ENCODE peak calls at places on chromosomes 11 and 22, in nine cellular contexts. One of them, this sample, is unnamed.

GRCh38 chr11:97641988-97642387 is 1252.2 kb downstream of the JRKL start:
- DNase-seq in transverse colon: no peak
- DNase-seq in kidney: no peak
- DNase-seq in WTC11: no peak
- DNase-seq in choroid plexus epithelial cell: no peak
- DNase-seq in HFFc6: no peak
- DNase-seq in OCI-LY7: no peak
- DNase-seq in CD8-positive, alpha-beta T cell: no peak
- DNase-seq in spleen: no peak
- DNase-seq in this sample: no peak

GRCh38 chr11:84164722-84165121 is 878.6 kb upstream of the CCDC90B start:
- DNase-seq in transverse colon: no peak
- DNase-seq in kidney: no peak
- DNase-seq in WTC11: no peak
- DNase-seq in choroid plexus epithelial cell: no peak
- DNase-seq in HFFc6: no peak
- DNase-seq in OCI-LY7: no peak
- DNase-seq in CD8-positive, alpha-beta T cell: no peak
- DNase-seq in spleen: no peak
- DNase-seq in this sample: no peak

GRCh38 chr11:116461789-116462188 is 311.0 kb downstream of the BUD13 start:
- DNase-seq in transverse colon: no peak
- DNase-seq in kidney: no peak
- DNase-seq in WTC11: no peak
- DNase-seq in choroid plexus epithelial cell: no peak
- DNase-seq in HFFc6: no peak
- DNase-seq in OCI-LY7: no peak
- DNase-seq in CD8-positive, alpha-beta T cell: no peak
- DNase-seq in spleen: no peak
- DNase-seq in this sample: no peak

GRCh38 chr22:43891360-43892182 is at the start of gene PNPLA5:
- DNase-seq in transverse colon: no peak
- DNase-seq in kidney: peak; percentile 65
- DNase-seq in WTC11: peak; percentile 75
- DNase-seq in choroid plexus epithelial cell: peak; percentile 9
- DNase-seq in HFFc6: no peak
- DNase-seq in OCI-LY7: no peak
- DNase-seq in CD8-positive, alpha-beta T cell: no peak
- DNase-seq in spleen: peak; percentile 68
- DNase-seq in this sample: no peak

GRCh38 chr11:130449996-130450419 is 1.6 kb downstream of the ADAMTS15 start:
- DNase-seq in transverse colon: peak; percentile 77
- DNase-seq in kidney: peak; percentile 94
- DNase-seq in WTC11: peak; percentile 94
- DNase-seq in choroid plexus epithelial cell: peak; percentile 93
- DNase-seq in HFFc6: no peak
- DNase-seq in OCI-LY7: no peak
- DNase-seq in CD8-positive, alpha-beta T cell: no peak
- DNase-seq in spleen: no peak
- DNase-seq in this sample: no peak

GRCh38 chr11:68956142-68956541 is 24.6 kb downstream of the MRGPRD start:
- DNase-seq in transverse colon: no peak
- DNase-seq in kidney: no peak
- DNase-seq in WTC11: peak; percentile 49
- DNase-seq in choroid plexus epithelial cell: no peak
- DNase-seq in HFFc6: no peak
- DNase-seq in OCI-LY7: peak; percentile 40
- DNase-seq in CD8-positive, alpha-beta T cell: peak; percentile 18
- DNase-seq in spleen: no peak
- DNase-seq in this sample: peak; percentile 77

GRCh38 chr11:105613183-105613582 is 3.3 kb downstream of the GRIA4 start:
- DNase-seq in transverse colon: no peak
- DNase-seq in kidney: no peak
- DNase-seq in WTC11: no peak
- DNase-seq in choroid plexus epithelial cell: no peak
- DNase-seq in HFFc6: no peak
- DNase-seq in OCI-LY7: no peak
- DNase-seq in CD8-positive, alpha-beta T cell: no peak
- DNase-seq in spleen: no peak
- DNase-seq in this sample: no peak

GRCh38 chr11:71305451-71306125 is 53.2 kb upstream of the SHANK2 start:
- DNase-seq in transverse colon: no peak
- DNase-seq in kidney: no peak
- DNase-seq in WTC11: no peak
- DNase-seq in choroid plexus epithelial cell: no peak
- DNase-seq in HFFc6: no peak
- DNase-seq in OCI-LY7: no peak
- DNase-seq in CD8-positive, alpha-beta T cell: no peak
- DNase-seq in spleen: peak; percentile 60
- DNase-seq in this sample: no peak

GRCh38 chr11:16856022-16856471 is 117.6 kb downstream of the C11orf58 start:
- DNase-seq in transverse colon: no peak
- DNase-seq in kidney: no peak
- DNase-seq in WTC11: no peak
- DNase-seq in choroid plexus epithelial cell: no peak
- DNase-seq in HFFc6: no peak
- DNase-seq in OCI-LY7: no peak
- DNase-seq in CD8-positive, alpha-beta T cell: no peak
- DNase-seq in spleen: no peak
- DNase-seq in this sample: no peak

GRCh38 chr11:133726576-133726975 is 118.7 kb downstream of the SPATA19 start:
- DNase-seq in transverse colon: no peak
- DNase-seq in kidney: no peak
- DNase-seq in WTC11: no peak
- DNase-seq in choroid plexus epithelial cell: no peak
- DNase-seq in HFFc6: no peak
- DNase-seq in OCI-LY7: no peak
- DNase-seq in CD8-positive, alpha-beta T cell: no peak
- DNase-seq in spleen: no peak
- DNase-seq in this sample: no peak

GRCh38 chr11:1942541-1943260 is 4.4 kb upstream of the MRPL23 start:
- DNase-seq in transverse colon: no peak
- DNase-seq in kidney: peak; percentile 56
- DNase-seq in WTC11: no peak
- DNase-seq in choroid plexus epithelial cell: no peak
- DNase-seq in HFFc6: no peak
- DNase-seq in OCI-LY7: no peak
- DNase-seq in CD8-positive, alpha-beta T cell: peak; percentile 3
- DNase-seq in spleen: peak; percentile 50
- DNase-seq in this sample: no peak

GRCh38 chr11:46528445-46529085 is 65.3 kb downstream of the AMBRA1 start:
- DNase-seq in transverse colon: no peak
- DNase-seq in kidney: no peak
- DNase-seq in WTC11: no peak
- DNase-seq in choroid plexus epithelial cell: no peak
- DNase-seq in HFFc6: no peak
- DNase-seq in OCI-LY7: no peak
- DNase-seq in CD8-positive, alpha-beta T cell: no peak
- DNase-seq in spleen: no peak
- DNase-seq in this sample: no peak

GRCh38 chr11:2511421-2512369 is 66.9 kb downstream of the KCNQ1 start:
- DNase-seq in transverse colon: peak; percentile 7
- DNase-seq in kidney: peak; percentile 63
- DNase-seq in WTC11: peak; percentile 7
- DNase-seq in choroid plexus epithelial cell: no peak
- DNase-seq in HFFc6: no peak
- DNase-seq in OCI-LY7: no peak
- DNase-seq in CD8-positive, alpha-beta T cell: peak; percentile 3
- DNase-seq in spleen: peak; percentile 59
- DNase-seq in this sample: peak; percentile 10

GRCh38 chr11:122668562-122669090 is 13.1 kb downstream of the UBASH3B start:
- DNase-seq in transverse colon: no peak
- DNase-seq in kidney: no peak
- DNase-seq in WTC11: no peak
- DNase-seq in choroid plexus epithelial cell: no peak
- DNase-seq in HFFc6: peak; percentile 74
- DNase-seq in OCI-LY7: peak; percentile 87
- DNase-seq in CD8-positive, alpha-beta T cell: no peak
- DNase-seq in spleen: no peak
- DNase-seq in this sample: no peak

GRCh38 chr11:97414801-97415200 is 1025.0 kb downstream of the JRKL start:
- DNase-seq in transverse colon: no peak
- DNase-seq in kidney: no peak
- DNase-seq in WTC11: no peak
- DNase-seq in choroid plexus epithelial cell: no peak
- DNase-seq in HFFc6: no peak
- DNase-seq in OCI-LY7: no peak
- DNase-seq in CD8-positive, alpha-beta T cell: no peak
- DNase-seq in spleen: no peak
- DNase-seq in this sample: no peak

GRCh38 chr11:695332-695605 is 247 bp upstream of the DEAF1 start:
- DNase-seq in transverse colon: no peak
- DNase-seq in kidney: no peak
- DNase-seq in WTC11: no peak
- DNase-seq in choroid plexus epithelial cell: no peak
- DNase-seq in HFFc6: no peak
- DNase-seq in OCI-LY7: no peak
- DNase-seq in CD8-positive, alpha-beta T cell: no peak
- DNase-seq in spleen: no peak
- DNase-seq in this sample: no peak

GRCh38 chr11:58592760-58593472 is 14.1 kb downstream of the ZFP91 start:
- DNase-seq in transverse colon: peak; percentile 63
- DNase-seq in kidney: no peak
- DNase-seq in WTC11: no peak
- DNase-seq in choroid plexus epithelial cell: peak; percentile 10
- DNase-seq in HFFc6: no peak
- DNase-seq in OCI-LY7: no peak
- DNase-seq in CD8-positive, alpha-beta T cell: no peak
- DNase-seq in spleen: no peak
- DNase-seq in this sample: no peak

GRCh38 chr11:78987748-78988147 is 413.1 kb upstream of the NARS2 start:
- DNase-seq in transverse colon: no peak
- DNase-seq in kidney: no peak
- DNase-seq in WTC11: no peak
- DNase-seq in choroid plexus epithelial cell: no peak
- DNase-seq in HFFc6: no peak
- DNase-seq in OCI-LY7: no peak
- DNase-seq in CD8-positive, alpha-beta T cell: no peak
- DNase-seq in spleen: no peak
- DNase-seq in this sample: no peak

GRCh38 chr11:114678125-114679036 is at the start of gene NXPE2:
- DNase-seq in transverse colon: peak; percentile 76
- DNase-seq in kidney: no peak
- DNase-seq in WTC11: no peak
- DNase-seq in choroid plexus epithelial cell: no peak
- DNase-seq in HFFc6: no peak
- DNase-seq in OCI-LY7: no peak
- DNase-seq in CD8-positive, alpha-beta T cell: no peak
- DNase-seq in spleen: no peak
- DNase-seq in this sample: no peak

GRCh38 chr11:76962583-76963416 is 71.4 kb upstream of the B3GNT6 start:
- DNase-seq in transverse colon: peak; percentile 34
- DNase-seq in kidney: no peak
- DNase-seq in WTC11: no peak
- DNase-seq in choroid plexus epithelial cell: no peak
- DNase-seq in HFFc6: no peak
- DNase-seq in OCI-LY7: no peak
- DNase-seq in CD8-positive, alpha-beta T cell: no peak
- DNase-seq in spleen: no peak
- DNase-seq in this sample: peak; percentile 46

GRCh38 chr11:127925430-127925829 is 661.9 kb downstream of the ETS1 start:
- DNase-seq in transverse colon: no peak
- DNase-seq in kidney: no peak
- DNase-seq in WTC11: no peak
- DNase-seq in choroid plexus epithelial cell: peak; percentile 15
- DNase-seq in HFFc6: peak; percentile 23
- DNase-seq in OCI-LY7: no peak
- DNase-seq in CD8-positive, alpha-beta T cell: no peak
- DNase-seq in spleen: no peak
- DNase-seq in this sample: no peak

GRCh38 chr11:92284107-92284506 is 59.5 kb downstream of the FAT3 start:
- DNase-seq in transverse colon: no peak
- DNase-seq in kidney: no peak
- DNase-seq in WTC11: no peak
- DNase-seq in choroid plexus epithelial cell: no peak
- DNase-seq in HFFc6: no peak
- DNase-seq in OCI-LY7: no peak
- DNase-seq in CD8-positive, alpha-beta T cell: no peak
- DNase-seq in spleen: no peak
- DNase-seq in this sample: no peak

GRCh38 chr22:37508431-37508963 is 10.7 kb downstream of the CARD10 start:
- DNase-seq in transverse colon: no peak
- DNase-seq in kidney: peak; percentile 75
- DNase-seq in WTC11: no peak
- DNase-seq in choroid plexus epithelial cell: no peak
- DNase-seq in HFFc6: no peak
- DNase-seq in OCI-LY7: no peak
- DNase-seq in CD8-positive, alpha-beta T cell: no peak
- DNase-seq in spleen: no peak
- DNase-seq in this sample: no peak
- TF ChIP-seq CTCF in transverse colon: no peak
- TF ChIP-seq CTCF in kidney: no peak
- TF ChIP-seq CTCF in WTC11: no peak
- TF ChIP-seq CTCF in choroid plexus epithelial cell: no peak
- TF ChIP-seq CTCF in HFFc6: peak; percentile 15
- TF ChIP-seq CTCF in OCI-LY7: no peak
- TF ChIP-seq CTCF in CD8-positive, alpha-beta T cell: no peak
- TF ChIP-seq CTCF in spleen: no peak
- TF ChIP-seq CTCF in this sample: no peak

GRCh38 chr11:65261591-65262380 is at the start of gene POLA2:
- DNase-seq in transverse colon: peak; percentile 97
- DNase-seq in kidney: peak; percentile 98
- DNase-seq in WTC11: peak; percentile 88
- DNase-seq in choroid plexus epithelial cell: peak; percentile 96
- DNase-seq in HFFc6: peak; percentile 93
- DNase-seq in OCI-LY7: peak; percentile 98
- DNase-seq in CD8-positive, alpha-beta T cell: peak; percentile 96
- DNase-seq in spleen: peak; percentile 98
- DNase-seq in this sample: peak; percentile 99
- TF ChIP-seq CTCF in transverse colon: no peak
- TF ChIP-seq CTCF in kidney: no peak
- TF ChIP-seq CTCF in WTC11: no peak
- TF ChIP-seq CTCF in choroid plexus epithelial cell: no peak
- TF ChIP-seq CTCF in HFFc6: no peak
- TF ChIP-seq CTCF in OCI-LY7: no peak
- TF ChIP-seq CTCF in CD8-positive, alpha-beta T cell: no peak
- TF ChIP-seq CTCF in spleen: no peak
- TF ChIP-seq CTCF in this sample: no peak

GRCh38 chr11:94107363-94107762 is 21.3 kb upstream of the PANX1 start:
- DNase-seq in transverse colon: no peak
- DNase-seq in kidney: no peak
- DNase-seq in WTC11: no peak
- DNase-seq in choroid plexus epithelial cell: peak; percentile 27
- DNase-seq in HFFc6: no peak
- DNase-seq in OCI-LY7: no peak
- DNase-seq in CD8-positive, alpha-beta T cell: no peak
- DNase-seq in spleen: no peak
- DNase-seq in this sample: no peak
- TF ChIP-seq CTCF in transverse colon: no peak
- TF ChIP-seq CTCF in kidney: no peak
- TF ChIP-seq CTCF in WTC11: no peak
- TF ChIP-seq CTCF in choroid plexus epithelial cell: peak; percentile 48
- TF ChIP-seq CTCF in HFFc6: peak; percentile 67
- TF ChIP-seq CTCF in OCI-LY7: peak; percentile 30
- TF ChIP-seq CTCF in CD8-positive, alpha-beta T cell: no peak
- TF ChIP-seq CTCF in spleen: no peak
- TF ChIP-seq CTCF in this sample: no peak

DNA sequence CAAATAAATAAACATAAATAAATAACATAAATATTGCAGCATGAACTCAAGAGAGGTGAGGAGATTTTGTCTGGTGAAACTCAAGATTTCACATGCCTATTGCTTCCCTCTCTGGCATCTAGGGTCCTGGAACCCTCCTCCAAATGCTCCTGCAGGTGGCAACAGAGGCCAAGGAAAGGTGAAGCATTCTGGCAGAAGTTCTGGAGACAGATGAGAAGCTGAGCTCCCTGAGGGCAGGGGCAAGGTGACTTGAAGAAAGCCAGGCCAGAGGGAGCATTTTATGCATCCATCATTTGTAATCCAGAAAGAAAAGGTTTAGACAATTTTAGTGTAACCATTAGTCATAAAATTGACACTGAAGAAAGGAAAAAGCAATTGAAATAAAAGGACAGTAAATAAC is 64.9 kb downstream of the ENDOD1 start:
- DNase-seq in transverse colon: peak; percentile 62
- DNase-seq in kidney: no peak
- DNase-seq in WTC11: peak; percentile 75
- DNase-seq in choroid plexus epithelial cell: peak; percentile 59
- DNase-seq in HFFc6: no peak
- DNase-seq in OCI-LY7: peak; percentile 78
- DNase-seq in CD8-positive, alpha-beta T cell: peak; percentile 60
- DNase-seq in spleen: no peak
- DNase-seq in this sample: peak; percentile 72
- TF ChIP-seq CTCF in transverse colon: peak; percentile 55
- TF ChIP-seq CTCF in kidney: peak; percentile 72
- TF ChIP-seq CTCF in WTC11: peak; percentile 54
- TF ChIP-seq CTCF in choroid plexus epithelial cell: peak; percentile 61
- TF ChIP-seq CTCF in HFFc6: peak; percentile 27
- TF ChIP-seq CTCF in OCI-LY7: peak; percentile 93
- TF ChIP-seq CTCF in CD8-positive, alpha-beta T cell: peak; percentile 49
- TF ChIP-seq CTCF in spleen: peak; percentile 63
- TF ChIP-seq CTCF in this sample: peak; percentile 51